ENCODE peak calls at places on chromosomes 1 and 21, in ten cellular contexts. P is CD8-positive, alpha-beta T cell; T is AG09319; G is lower lobe of right lung; J is cardiac muscle cell; V is activated CD8-positive, alpha-beta T cell treated with anti-CD3 and anti-CD28 coated beads for 36 hours; A is mammary epithelial cell; U is CD4-positive, alpha-beta T cell; Z is dorsolateral prefrontal cortex; N is AG10803. E is an unnamed sample.

GRCh38 chr1:41733021-41733420 is 185.7 kb downstream of the HIVEP3 start:
- DNase-seq in P (no peak), T (no peak), G (no peak), J (no peak), V (no peak), A (no peak), U (no peak), Z (peak), N (no peak), E (no peak)

GRCh38 chr21:31252091-31252490 is 92.0 kb downstream of the TIAM1 start:
- DNase-seq in P (no peak), T (no peak), G (no peak), J (no peak), V (no peak), A (no peak), U (no peak), Z (peak), N (no peak), E (no peak)

GRCh38 chr1:198717510-198717909 is 78.7 kb downstream of the PTPRC start:
- DNase-seq in P (no peak), T (no peak), G (no peak), J (no peak), V (no peak), A (no peak), U (no peak), Z (no peak), N (no peak), E (no peak)

GRCh38 chr1:112727716-112728115 is 12.6 kb upstream of the PPM1J start:
- DNase-seq in P (no peak), T (no peak), G (no peak), J (no peak), V (no peak), A (no peak), U (no peak), Z (no peak), N (no peak), E (no peak)

GRCh38 chr1:20147846-20148570 is 8.9 kb downstream of the PLA2G2F start:
- DNase-seq in P (no peak), T (no peak), G (no peak), J (no peak), V (no peak), A (no peak), U (no peak), Z (no peak), N (no peak), E (no peak)

GRCh38 chr1:226653311-226653921 is 85.7 kb downstream of the ITPKB start:
- DNase-seq in P (peak), T (no peak), G (peak), J (no peak), V (peak), A (no peak), U (peak), Z (no peak), N (no peak), E (no peak)

GRCh38 chr21:43645414-43645891 is 13.8 kb downstream of the HSF2BP start:
- DNase-seq in P (peak), T (no peak), G (no peak), J (peak), V (peak), A (peak), U (no peak), Z (no peak), N (peak), E (no peak)

GRCh38 chr1:211703812-211704566 is 28.6 kb upstream of the NEK2 start:
- DNase-seq in P (no peak), T (no peak), G (no peak), J (no peak), V (no peak), A (no peak), U (no peak), Z (no peak), N (no peak), E (no peak)

GRCh38 chr1:182317489-182318180 is 74.0 kb downstream of the GLUL start:
- DNase-seq in P (no peak), T (no peak), G (no peak), J (no peak), V (no peak), A (no peak), U (no peak), Z (peak), N (no peak), E (no peak)

GRCh38 chr21:14306143-14306907 is 76.6 kb downstream of the HSPA13 start:
- DNase-seq in P (no peak), T (no peak), G (no peak), J (peak), V (no peak), A (no peak), U (no peak), Z (no peak), N (peak), E (no peak)

GRCh38 chr1:19342894-19343616 is 30.9 kb downstream of the SLC66A1 start:
- DNase-seq in P (no peak), T (no peak), G (no peak), J (no peak), V (no peak), A (no peak), U (no peak), Z (no peak), N (no peak), E (no peak)

GRCh38 chr1:96478228-96478627 is 243.4 kb upstream of the PTBP2 start:
- DNase-seq in P (no peak), T (no peak), G (no peak), J (no peak), V (no peak), A (no peak), U (no peak), Z (no peak), N (no peak), E (no peak)

GRCh38 chr1:211923065-211923464 is 92.5 kb upstream of the LPGAT1 start:
- DNase-seq in P (no peak), T (no peak), G (no peak), J (no peak), V (no peak), A (no peak), U (no peak), Z (no peak), N (no peak), E (no peak)

GRCh38 chr21:33428669-33429068 is 25.5 kb downstream of the IFNGR2 start:
- DNase-seq in P (no peak), T (no peak), G (peak), J (no peak), V (no peak), A (peak), U (no peak), Z (no peak), N (peak), E (no peak)

GRCh38 chr1:77039739-77040138 is 172.5 kb downstream of the ST6GALNAC5 start:
- DNase-seq in P (no peak), T (peak), G (no peak), J (peak), V (no peak), A (peak), U (no peak), Z (no peak), N (peak), E (peak)

GRCh38 chr1:118984990-118985608 is 3.0 kb downstream of the TBX15 start:
- DNase-seq in P (no peak), T (no peak), G (no peak), J (no peak), V (no peak), A (no peak), U (no peak), Z (no peak), N (no peak), E (no peak)

GRCh38 chr1:16018749-16019515 is 1.1 kb upstream of the HSPB7 start:
- DNase-seq in P (no peak), T (no peak), G (no peak), J (no peak), V (no peak), A (no peak), U (no peak), Z (no peak), N (peak), E (no peak)

GRCh38 chr1:31703431-31704260 is at the start of gene COL16A1:
- DNase-seq in P (no peak), T (no peak), G (no peak), J (peak), V (no peak), A (peak), U (no peak), Z (no peak), N (peak), E (no peak)

GRCh38 chr1:221527886-221528634 is 213.8 kb downstream of the DUSP10 start:
- DNase-seq in P (no peak), T (peak), G (no peak), J (no peak), V (no peak), A (no peak), U (no peak), Z (no peak), N (peak), E (no peak)

GRCh38 chr21:44838038-44838895 is 20.4 kb upstream of the SUMO3 start:
- DNase-seq in P (no peak), T (no peak), G (no peak), J (no peak), V (no peak), A (no peak), U (no peak), Z (no peak), N (no peak), E (no peak)

GRCh38 chr1:12188657-12189327 is 22.0 kb downstream of the TNFRSF1B start:
- DNase-seq in P (no peak), T (no peak), G (no peak), J (no peak), V (no peak), A (no peak), U (no peak), Z (no peak), N (no peak), E (no peak)

GRCh38 chr1:26468911-26469310 is 3.3 kb upstream of the HMGN2 start:
- DNase-seq in P (no peak), T (no peak), G (no peak), J (no peak), V (no peak), A (no peak), U (no peak), Z (peak), N (no peak), E (no peak)

GRCh38 chr21:41149199-41149598 is 18.8 kb upstream of the BACE2 start:
- DNase-seq in P (no peak), T (no peak), G (no peak), J (no peak), V (no peak), A (no peak), U (no peak), Z (no peak), N (no peak), E (no peak)

GRCh38 chr21:37582613-37583012 is 216.0 kb downstream of the DYRK1A start:
- DNase-seq in P (peak), T (no peak), G (no peak), J (peak), V (peak), A (peak), U (no peak), Z (peak), N (peak), E (no peak)

GRCh38 chr1:64765826-64766225 is 21.0 kb downstream of the RAVER2 start:
- DNase-seq in P (no peak), T (no peak), G (no peak), J (no peak), V (no peak), A (no peak), U (no peak), Z (no peak), N (no peak), E (no peak)

GRCh38 chr1:3659093-3659492 is 6.8 kb downstream of the TP73 start:
- DNase-seq in P (no peak), T (no peak), G (no peak), J (no peak), V (no peak), A (no peak), U (no peak), Z (no peak), N (no peak), E (no peak)

DNA sequence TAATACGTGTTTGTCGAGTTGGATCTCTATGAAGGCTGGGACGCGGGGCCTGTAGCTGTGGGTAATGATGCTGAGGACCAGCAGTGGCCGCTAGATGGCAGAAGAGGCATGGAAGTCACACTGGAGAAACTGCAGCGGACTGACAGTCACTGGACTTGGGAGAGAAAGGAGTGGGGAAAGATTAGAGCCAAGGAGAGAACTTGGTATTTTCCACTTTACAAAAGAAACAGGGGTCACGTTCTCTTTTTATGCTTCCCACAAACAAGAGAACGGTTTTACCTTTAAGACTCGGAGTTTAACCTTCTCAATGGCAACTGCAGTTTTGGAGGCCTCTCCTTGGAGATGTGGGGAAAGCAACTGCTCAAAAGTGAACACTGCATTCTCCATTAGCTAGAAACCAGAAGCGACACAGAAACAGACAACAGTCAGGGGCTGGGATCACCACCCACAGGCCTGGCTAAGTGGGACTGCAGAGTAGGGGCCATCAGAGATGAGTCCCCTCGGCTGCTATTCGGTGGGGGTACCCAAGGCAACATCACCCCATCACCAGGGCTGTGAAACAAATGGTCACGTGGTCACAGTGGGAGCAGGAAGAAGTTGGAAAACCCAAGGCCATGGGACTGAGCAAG is 51.1 kb upstream of the EDEM3 start:
- DNase-seq in P (peak), T (peak), G (peak), J (peak), V (peak), A (peak), U (peak), Z (peak), N (peak), E (peak)
- TF ChIP-seq CTCF in P (peak), T (peak), G (peak), J (peak), V (peak), A (peak), U (peak), Z (peak), N (peak), E (peak)

GRCh38 chr1:48572134-48572533 is 100.1 kb upstream of the SPATA6 start:
- DNase-seq in P (no peak), T (no peak), G (no peak), J (no peak), V (no peak), A (no peak), U (no peak), Z (no peak), N (no peak), E (no peak)

GRCh38 chr1:48576565-48576964 is 104.6 kb upstream of the SPATA6 start:
- DNase-seq in P (no peak), T (no peak), G (no peak), J (no peak), V (no peak), A (no peak), U (no peak), Z (no peak), N (no peak), E (no peak)

GRCh38 chr1:48571303-48571987 is 99.4 kb upstream of the SPATA6 start:
- DNase-seq in P (no peak), T (no peak), G (no peak), J (no peak), V (no peak), A (no peak), U (no peak), Z (no peak), N (no peak), E (no peak)

GRCh38 chr1:48568501-48568900 is 96.5 kb upstream of the SPATA6 start:
- DNase-seq in P (no peak), T (no peak), G (no peak), J (no peak), V (no peak), A (peak), U (no peak), Z (no peak), N (no peak), E (no peak)

DNA sequence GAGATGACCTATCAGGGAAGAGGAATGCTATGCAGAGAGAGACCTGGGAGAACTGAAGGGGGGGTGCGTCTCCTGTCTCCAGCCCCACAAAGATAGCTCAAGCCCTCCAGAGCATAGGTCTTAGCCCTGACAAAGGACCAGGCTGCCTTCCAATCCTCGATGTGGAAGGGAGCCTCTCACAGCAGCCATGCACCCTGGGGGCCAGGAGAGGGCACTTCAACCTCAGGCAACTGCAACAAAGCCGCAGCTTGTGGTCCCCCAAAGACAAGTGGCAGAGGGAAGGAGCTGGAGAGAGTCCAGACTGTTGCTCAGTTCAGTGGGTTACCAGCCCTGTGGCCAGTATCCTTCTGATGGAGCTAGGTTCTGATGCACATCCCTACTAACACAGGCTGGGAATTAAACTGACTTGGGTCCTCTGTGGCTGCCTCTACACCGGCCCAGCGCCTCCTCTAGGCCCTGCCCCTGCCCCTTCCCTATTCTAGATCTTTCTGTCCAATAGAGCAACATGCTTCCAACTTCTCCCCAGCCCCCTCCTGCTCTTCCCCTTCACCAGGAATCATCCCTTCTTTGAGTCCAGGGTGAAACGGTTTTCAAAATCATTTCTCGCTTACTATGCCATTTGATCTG is 100.7 kb upstream of the SPATA6 start:
- DNase-seq in P (no peak), T (no peak), G (peak), J (peak), V (peak), A (peak), U (no peak), Z (peak), N (peak), E (no peak)
- TF ChIP-seq CTCF in P (no peak), T (peak), G (peak), J (peak), V (no peak), A (peak), U (no peak), Z (peak), N (peak), E (no peak)

DNA sequence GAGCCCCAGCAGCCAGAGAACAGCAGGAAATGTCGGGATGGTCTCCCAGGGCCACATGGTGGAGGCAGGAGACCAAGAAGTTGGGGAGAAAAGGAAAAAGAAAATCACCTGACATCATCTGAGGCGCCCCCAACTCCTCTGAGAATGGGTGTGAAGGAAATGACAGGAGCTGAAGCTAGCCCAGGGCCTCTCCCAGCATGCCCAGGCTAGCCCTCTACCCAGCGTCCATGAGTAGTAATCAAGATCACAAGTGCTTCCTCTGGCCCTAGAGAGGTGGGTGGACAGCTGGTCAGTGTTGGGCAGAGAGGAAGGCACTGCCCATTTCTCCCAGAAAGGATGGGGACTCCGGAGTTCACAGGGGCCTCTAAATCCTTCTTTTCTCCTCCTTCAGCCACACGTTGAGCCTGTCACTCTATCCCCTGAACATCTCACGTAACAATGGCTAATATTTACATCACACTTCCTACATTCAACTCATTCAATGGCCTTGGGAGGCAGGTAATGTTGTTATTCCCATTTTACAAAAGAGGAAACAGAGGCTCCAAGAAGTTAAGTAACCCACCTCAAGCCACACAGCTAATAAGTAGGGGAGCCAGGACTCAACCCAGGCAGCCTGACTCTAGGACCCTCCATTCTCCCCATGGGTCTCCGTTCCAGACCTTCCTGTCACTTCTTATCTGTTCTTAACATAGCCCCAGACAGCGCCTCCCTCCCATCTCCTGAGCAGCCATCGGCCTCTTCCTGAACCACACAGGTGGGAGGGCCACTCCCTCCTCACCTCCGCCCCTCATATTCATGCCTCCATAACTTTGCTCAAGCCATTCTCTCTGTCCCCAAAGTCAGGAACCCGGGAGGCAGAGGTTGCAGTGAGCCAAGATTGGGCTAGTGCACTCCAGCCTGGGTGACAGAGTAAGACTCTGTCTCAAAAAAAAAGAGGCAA is 2.0 kb downstream of the PADI4 start:
- DNase-seq in P (no peak), T (no peak), G (no peak), J (no peak), V (no peak), A (no peak), U (no peak), Z (no peak), N (no peak), E (no peak)
- TF ChIP-seq CTCF in P (no peak), T (no peak), G (no peak), J (no peak), V (no peak), A (no peak), U (no peak), Z (no peak), N (no peak), E (no peak)

GRCh38 chr21:15826147-15826780 is 96.5 kb downstream of the USP25 start:
- DNase-seq in P (peak), T (no peak), G (no peak), J (peak), V (peak), A (peak), U (no peak), Z (peak), N (peak), E (no peak)
- TF ChIP-seq CTCF in P (peak), T (peak), G (peak), J (peak), V (peak), A (peak), U (peak), Z (peak), N (peak), E (no peak)

DNA sequence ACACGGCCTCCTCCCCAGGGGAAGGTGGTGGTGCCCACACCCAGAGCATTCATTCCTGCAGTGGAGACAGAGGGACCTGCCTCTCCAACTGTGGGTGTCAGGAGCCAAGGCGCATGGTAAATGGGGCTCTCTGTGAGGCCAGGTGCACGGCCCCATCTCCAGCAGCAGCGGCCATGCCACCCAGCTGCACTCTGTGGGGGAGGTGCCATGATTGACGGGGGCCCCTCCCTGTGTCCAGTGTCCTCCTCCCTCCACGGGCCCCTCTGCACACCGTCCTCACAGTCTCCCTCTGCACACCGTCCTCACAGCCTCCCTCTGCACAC is 83.6 kb upstream of the COL6A1 start:
- DNase-seq in P (no peak), T (no peak), G (no peak), J (no peak), V (no peak), A (no peak), U (no peak), Z (no peak), N (no peak), E (no peak)
- TF ChIP-seq CTCF in P (no peak), T (no peak), G (no peak), J (no peak), V (no peak), A (no peak), U (no peak), Z (no peak), N (no peak), E (no peak)

DNA sequence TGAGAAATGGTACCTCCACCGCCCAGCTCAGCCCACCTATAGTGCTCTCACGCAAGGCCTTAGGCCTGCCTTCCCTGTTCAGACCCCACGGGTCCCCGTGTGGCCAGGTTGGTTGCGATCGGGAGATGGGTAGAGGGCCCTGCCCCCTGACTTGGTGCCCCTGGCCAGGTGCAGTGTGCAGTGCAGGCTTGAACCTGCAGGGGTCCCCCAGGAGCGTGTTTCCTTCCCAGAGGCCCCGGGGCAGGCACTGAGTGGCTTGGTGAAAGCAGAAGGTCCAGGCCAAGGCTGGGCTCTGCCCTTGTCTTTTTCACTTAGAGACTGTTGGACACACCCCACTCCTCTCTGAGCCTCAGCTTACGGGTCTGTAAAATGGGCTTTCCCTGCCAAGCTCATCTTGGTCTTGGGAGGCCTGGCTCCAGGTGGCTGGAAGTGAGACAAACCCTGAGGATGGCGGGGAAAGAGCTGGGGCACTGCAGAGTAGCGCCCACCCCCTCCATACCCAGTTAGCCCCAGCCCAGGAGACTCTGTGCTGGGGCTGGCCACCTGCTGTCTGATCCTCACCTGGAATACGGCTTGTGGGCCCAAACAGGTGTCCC is 9.3 kb upstream of the HES5 start:
- DNase-seq in P (no peak), T (no peak), G (no peak), J (no peak), V (peak), A (no peak), U (no peak), Z (no peak), N (no peak), E (no peak)
- TF ChIP-seq CTCF in P (peak), T (peak), G (peak), J (no peak), V (peak), A (peak), U (peak), Z (no peak), N (no peak), E (no peak)

E was measured in omental fat pad.